ENCODE peak calls at places on chromosomes 12 and 14, in four cellular contexts. One of them, this sample, is unnamed.

GRCh38 chr12:94046626-94047410 is 101.6 kb upstream of the PLXNC1 start:
- DNase-seq in WTC11: no peak
- DNase-seq in GM12878: no peak
- DNase-seq in HepG2: no peak
- DNase-seq in this sample: no peak

GRCh38 chr14:80095623-80096022 is 115.7 kb downstream of the DIO2 start:
- DNase-seq in WTC11: no peak
- DNase-seq in GM12878: no peak
- DNase-seq in HepG2: no peak
- DNase-seq in this sample: no peak

GRCh38 chr14:27587103-27587502 is 989.3 kb upstream of the NOVA1 start:
- DNase-seq in WTC11: no peak
- DNase-seq in GM12878: no peak
- DNase-seq in HepG2: no peak
- DNase-seq in this sample: no peak

GRCh38 chr14:54133896-54134295 is 177.3 kb upstream of the BMP4 start:
- DNase-seq in WTC11: no peak
- DNase-seq in GM12878: no peak
- DNase-seq in HepG2: peak; percentile 96
- DNase-seq in this sample: no peak

GRCh38 chr12:130992979-130993538 is 39.4 kb downstream of the ADGRD1 start:
- DNase-seq in WTC11: no peak
- DNase-seq in GM12878: no peak
- DNase-seq in HepG2: no peak
- DNase-seq in this sample: no peak

GRCh38 chr12:124493809-124494750 is 73.3 kb downstream of the NCOR2 start:
- DNase-seq in WTC11: no peak
- DNase-seq in GM12878: peak; percentile 86
- DNase-seq in HepG2: no peak
- DNase-seq in this sample: no peak

GRCh38 chr12:132296063-132296462 is 33.3 kb downstream of the GALNT9 start:
- DNase-seq in WTC11: no peak
- DNase-seq in GM12878: no peak
- DNase-seq in HepG2: no peak
- DNase-seq in this sample: no peak

GRCh38 chr14:93103392-93104080 is 12.2 kb downstream of the ITPK1 start:
- DNase-seq in WTC11: no peak
- DNase-seq in GM12878: peak; percentile 72
- DNase-seq in HepG2: no peak
- DNase-seq in this sample: no peak

GRCh38 chr12:59715434-59715833 is 119.6 kb downstream of the SLC16A7 start:
- DNase-seq in WTC11: no peak
- DNase-seq in GM12878: no peak
- DNase-seq in HepG2: peak; percentile 9
- DNase-seq in this sample: no peak

GRCh38 chr14:84087986-84088531 is 1441.9 kb upstream of the FLRT2 start:
- DNase-seq in WTC11: no peak
- DNase-seq in GM12878: no peak
- DNase-seq in HepG2: no peak
- DNase-seq in this sample: no peak

GRCh38 chr12:57850924-57851323 is 4.4 kb upstream of the CTDSP2 start:
- DNase-seq in WTC11: no peak
- DNase-seq in GM12878: no peak
- DNase-seq in HepG2: no peak
- DNase-seq in this sample: no peak

GRCh38 chr14:90275820-90276219 is 19.5 kb downstream of the PSMC1 start:
- DNase-seq in WTC11: no peak
- DNase-seq in GM12878: no peak
- DNase-seq in HepG2: no peak
- DNase-seq in this sample: no peak

GRCh38 chr14:96383445-96383844 is 8.5 kb upstream of the AK7 start:
- DNase-seq in WTC11: no peak
- DNase-seq in GM12878: no peak
- DNase-seq in HepG2: no peak
- DNase-seq in this sample: no peak

GRCh38 chr12:94553130-94553519 is 93.5 kb upstream of the CEP83 start:
- DNase-seq in WTC11: no peak
- DNase-seq in GM12878: no peak
- DNase-seq in HepG2: no peak
- DNase-seq in this sample: no peak

GRCh38 chr12:103596981-103597380 is 9.9 kb downstream of the STAB2 start:
- DNase-seq in WTC11: no peak
- DNase-seq in GM12878: no peak
- DNase-seq in HepG2: no peak
- DNase-seq in this sample: no peak

GRCh38 chr14:74299061-74299545 is 3.6 kb downstream of the ABCD4 start:
- DNase-seq in WTC11: no peak
- DNase-seq in GM12878: no peak
- DNase-seq in HepG2: no peak
- DNase-seq in this sample: no peak

GRCh38 chr12:116551952-116552749 is 7.0 kb upstream of the MAP1LC3B2 start:
- DNase-seq in WTC11: no peak
- DNase-seq in GM12878: no peak
- DNase-seq in HepG2: no peak
- DNase-seq in this sample: no peak

GRCh38 chr14:21384494-21384851 is 654 bp upstream of the SUPT16H start:
- DNase-seq in WTC11: no peak
- DNase-seq in GM12878: no peak
- DNase-seq in HepG2: no peak
- DNase-seq in this sample: no peak

GRCh38 chr12:100956311-100956852 is 161.8 kb downstream of the ANO4 start:
- DNase-seq in WTC11: no peak
- DNase-seq in GM12878: no peak
- DNase-seq in HepG2: no peak
- DNase-seq in this sample: no peak

GRCh38 chr12:101891462-101891971 is 14.1 kb downstream of the DRAM1 start:
- DNase-seq in WTC11: no peak
- DNase-seq in GM12878: peak; percentile 75
- DNase-seq in HepG2: peak; percentile 86
- DNase-seq in this sample: no peak

GRCh38 chr14:73796881-73797539 is 54.6 kb upstream of the PTGR2 start:
- DNase-seq in WTC11: no peak
- DNase-seq in GM12878: no peak
- DNase-seq in HepG2: no peak
- DNase-seq in this sample: no peak

GRCh38 chr12:81963651-81964050 is 204.5 kb upstream of the PPFIA2 start:
- DNase-seq in WTC11: no peak
- DNase-seq in GM12878: no peak
- DNase-seq in HepG2: no peak
- DNase-seq in this sample: no peak

GRCh38 chr14:103001651-103002396 is 55.5 kb downstream of the CDC42BPB start:
- DNase-seq in WTC11: no peak
- DNase-seq in GM12878: peak; percentile 8
- DNase-seq in HepG2: no peak
- DNase-seq in this sample: no peak

GRCh38 chr14:102795060-102795925 is 18.0 kb downstream of the TRAF3 start:
- DNase-seq in WTC11: no peak
- DNase-seq in GM12878: no peak
- DNase-seq in HepG2: peak; percentile 82
- DNase-seq in this sample: no peak

GRCh38 chr14:66247662-66248061 is 238.5 kb upstream of the CCDC196 start:
- DNase-seq in WTC11: no peak
- DNase-seq in GM12878: no peak
- DNase-seq in HepG2: no peak
- DNase-seq in this sample: no peak

GRCh38 chr12:121543786-121544185 is 37.0 kb downstream of the KDM2B start:
- DNase-seq in WTC11: no peak
- DNase-seq in GM12878: no peak
- DNase-seq in HepG2: no peak
- DNase-seq in this sample: no peak

GRCh38 chr14:39393289-39393688 is 38.9 kb downstream of the FBXO33 start:
- DNase-seq in WTC11: no peak
- DNase-seq in GM12878: no peak
- DNase-seq in HepG2: no peak
- DNase-seq in this sample: no peak
- TF ChIP-seq TCF7 in WTC11: no peak
- TF ChIP-seq TCF7 in GM12878: no peak
- TF ChIP-seq TCF7 in HepG2: no peak
- TF ChIP-seq TCF7 in this sample: no peak

DNA sequence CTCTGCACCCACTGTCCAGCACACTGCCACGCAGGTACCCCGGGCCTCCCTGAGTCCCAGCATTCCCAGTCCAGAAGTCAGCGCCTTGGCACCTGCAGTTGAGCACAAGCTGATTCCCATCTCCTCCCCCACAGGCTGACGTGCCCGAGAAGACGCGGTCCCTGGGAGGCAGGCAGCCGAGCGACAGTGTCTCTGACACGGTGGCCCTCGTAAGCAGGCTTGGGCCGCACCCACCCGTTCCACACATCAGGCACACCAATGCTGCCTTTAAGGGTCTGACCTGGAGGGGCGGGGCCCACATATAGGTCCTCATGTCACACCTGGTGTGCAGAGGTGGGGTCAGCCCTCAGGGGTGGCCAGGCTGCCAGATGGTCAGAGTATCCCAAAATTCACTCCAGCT is 18.4 kb upstream of the TEX22 start:
- DNase-seq in WTC11: no peak
- DNase-seq in GM12878: no peak
- DNase-seq in HepG2: no peak
- DNase-seq in this sample: no peak
- TF ChIP-seq TCF7 in WTC11: no peak
- TF ChIP-seq TCF7 in GM12878: no peak
- TF ChIP-seq TCF7 in HepG2: no peak
- TF ChIP-seq TCF7 in this sample: no peak

DNA sequence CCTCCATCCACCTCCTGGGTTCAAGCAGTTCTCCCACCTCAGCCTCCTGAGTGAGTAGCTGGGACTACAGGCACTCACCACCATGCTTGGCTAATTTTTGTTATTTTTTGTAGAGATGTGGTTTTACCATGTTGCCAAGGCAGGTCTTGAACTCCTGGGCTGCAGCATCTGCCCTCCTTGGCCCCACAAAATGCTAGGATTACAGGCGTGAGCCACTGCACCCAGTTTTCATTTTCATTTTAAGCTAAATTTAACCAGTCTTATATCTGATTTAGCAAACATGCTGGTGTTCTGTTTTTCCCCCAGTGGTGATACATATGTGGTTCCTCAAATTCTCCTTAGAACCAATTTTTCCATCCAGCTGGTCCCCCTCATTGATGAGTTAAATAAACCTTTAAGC is 43.8 kb upstream of the BICD1 start:
- DNase-seq in WTC11: no peak
- DNase-seq in GM12878: no peak
- DNase-seq in HepG2: no peak
- DNase-seq in this sample: no peak
- TF ChIP-seq TCF7 in WTC11: no peak
- TF ChIP-seq TCF7 in GM12878: no peak
- TF ChIP-seq TCF7 in HepG2: no peak
- TF ChIP-seq TCF7 in this sample: no peak

GRCh38 chr12:89213139-89213538 is 139.2 kb downstream of the DUSP6 start:
- DNase-seq in WTC11: no peak
- DNase-seq in GM12878: no peak
- DNase-seq in HepG2: no peak
- DNase-seq in this sample: no peak
- TF ChIP-seq TCF7 in WTC11: no peak
- TF ChIP-seq TCF7 in GM12878: no peak
- TF ChIP-seq TCF7 in HepG2: no peak
- TF ChIP-seq TCF7 in this sample: no peak

GRCh38 chr14:20262642-20263128 is 23.6 kb downstream of the OR11H4 start:
- DNase-seq in WTC11: no peak
- DNase-seq in GM12878: peak; percentile 43
- DNase-seq in HepG2: no peak
- DNase-seq in this sample: peak; percentile 6
- TF ChIP-seq TCF7 in WTC11: no peak
- TF ChIP-seq TCF7 in GM12878: no peak
- TF ChIP-seq TCF7 in HepG2: no peak
- TF ChIP-seq TCF7 in this sample: no peak

GRCh38 chr14:77085538-77085937 is 12.5 kb upstream of the CIPC start:
- DNase-seq in WTC11: no peak
- DNase-seq in GM12878: no peak
- DNase-seq in HepG2: no peak
- DNase-seq in this sample: no peak
- TF ChIP-seq TCF7 in WTC11: no peak
- TF ChIP-seq TCF7 in GM12878: no peak
- TF ChIP-seq TCF7 in HepG2: no peak
- TF ChIP-seq TCF7 in this sample: no peak

DNA sequence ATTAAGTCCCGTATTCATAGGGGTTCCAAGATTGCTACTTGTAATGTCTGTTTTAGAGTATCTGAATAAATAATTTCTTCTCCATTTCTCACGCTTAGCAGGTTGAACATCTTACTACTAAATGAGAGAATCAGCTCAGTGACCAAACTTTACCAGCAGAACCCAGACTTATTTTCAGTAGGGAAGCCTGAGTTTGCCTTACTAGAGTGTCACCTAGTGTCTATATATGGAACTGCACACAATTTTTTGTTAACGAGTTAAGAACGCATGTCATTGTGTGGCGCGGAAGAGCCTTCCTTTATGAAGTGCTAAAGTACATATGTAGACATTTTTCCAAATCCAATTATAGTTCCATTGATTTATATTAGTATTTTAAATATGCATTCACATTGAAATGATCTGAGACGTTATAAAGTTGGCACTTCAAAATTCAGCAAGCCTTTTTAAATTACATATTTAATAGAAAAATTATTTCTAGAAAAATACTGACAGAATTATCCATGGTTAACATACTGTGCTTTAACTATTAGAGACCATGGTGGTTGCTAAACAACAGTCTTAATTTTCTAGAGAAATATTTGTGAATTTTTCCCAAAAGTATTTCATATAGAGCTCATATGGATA is 88.3 kb downstream of the RPS29 start:
- DNase-seq in WTC11: no peak
- DNase-seq in GM12878: peak; percentile 21
- DNase-seq in HepG2: peak; percentile 70
- DNase-seq in this sample: peak; percentile 58
- TF ChIP-seq TCF7 in WTC11: no peak
- TF ChIP-seq TCF7 in GM12878: no peak
- TF ChIP-seq TCF7 in HepG2: no peak
- TF ChIP-seq TCF7 in this sample: no peak